ENCODE peak calls at places on chromosome 22, in eight cellular contexts. P, K, O, E, G, H, J and L are unnamed samples.

GRCh38 chr22:41347066-41347859 is 34.5 kb upstream of the TEF start:
- DNase-seq in P (no peak), K (no peak), O (no peak), E (no peak), G (peak; percentile 65), H (no peak), J (no peak), L (no peak)

GRCh38 chr22:25514436-25514835 is 50.0 kb upstream of the GRK3 start:
- DNase-seq in P (peak; percentile 2), K (no peak), O (no peak), E (no peak), G (no peak), H (no peak), J (no peak), L (peak; percentile 20)

GRCh38 chr22:47059701-47060161 is 297.3 kb downstream of the TBC1D22A start:
- DNase-seq in P (no peak), K (peak; percentile 63), O (no peak), E (no peak), G (no peak), H (no peak), J (no peak), L (no peak)

GRCh38 chr22:46449116-46449691 is 88.2 kb downstream of the CELSR1 start:
- DNase-seq in P (no peak), K (no peak), O (no peak), E (no peak), G (no peak), H (no peak), J (no peak), L (no peak)

GRCh38 chr22:50010676-50011446 is 1.7 kb downstream of the IL17REL start:
- DNase-seq in P (no peak), K (peak; percentile 82), O (no peak), E (no peak), G (no peak), H (no peak), J (no peak), L (no peak)

GRCh38 chr22:42901790-42902508 is 44.9 kb upstream of the ARFGAP3 start:
- DNase-seq in P (no peak), K (no peak), O (no peak), E (no peak), G (peak; percentile 74), H (no peak), J (no peak), L (no peak)

GRCh38 chr22:23524226-23524625 is 55.9 kb downstream of the IGLL1 start:
- DNase-seq in P (no peak), K (no peak), O (no peak), E (no peak), G (no peak), H (no peak), J (no peak), L (no peak)

GRCh38 chr22:25828422-25828821 is 86.4 kb downstream of the MYO18B start:
- DNase-seq in P (no peak), K (no peak), O (no peak), E (no peak), G (no peak), H (no peak), J (no peak), L (no peak)

GRCh38 chr22:26942301-26942927 is 285.0 kb downstream of the MIAT start:
- DNase-seq in P (no peak), K (no peak), O (no peak), E (no peak), G (no peak), H (no peak), J (no peak), L (no peak)

GRCh38 chr22:43334378-43334777 is 8.8 kb downstream of the SCUBE1 start:
- DNase-seq in P (no peak), K (no peak), O (no peak), E (no peak), G (no peak), H (no peak), J (no peak), L (no peak)

GRCh38 chr22:39098026-39098425 is 982 bp downstream of the APOBEC3H start:
- DNase-seq in P (peak; percentile 62), K (peak; percentile 62), O (no peak), E (no peak), G (no peak), H (no peak), J (no peak), L (peak; percentile 54)

GRCh38 chr22:20434773-20435172 is 2.9 kb downstream of the SCARF2 start:
- DNase-seq in P (no peak), K (no peak), O (no peak), E (no peak), G (no peak), H (no peak), J (no peak), L (no peak)

GRCh38 chr22:26433805-26434204 is 4.7 kb downstream of the ASPHD2 start:
- DNase-seq in P (no peak), K (no peak), O (no peak), E (no peak), G (no peak), H (no peak), J (no peak), L (no peak)

GRCh38 chr22:19886605-19887250 is 32.1 kb upstream of the GNB1L start:
- DNase-seq in P (no peak), K (no peak), O (no peak), E (no peak), G (peak; percentile 17), H (no peak), J (no peak), L (peak; percentile 70)

GRCh38 chr22:49997932-49998717 is 14.4 kb downstream of the IL17REL start:
- DNase-seq in P (no peak), K (peak; percentile 21), O (no peak), E (no peak), G (no peak), H (no peak), J (no peak), L (no peak)

GRCh38 chr22:43777204-43777671 is 34.9 kb downstream of the EFCAB6 start:
- DNase-seq in P (no peak), K (no peak), O (no peak), E (no peak), G (no peak), H (no peak), J (no peak), L (peak; percentile 53)

GRCh38 chr22:40560551-40560950 is 76.0 kb downstream of the MRTFA start:
- DNase-seq in P (no peak), K (no peak), O (no peak), E (no peak), G (no peak), H (no peak), J (no peak), L (no peak)

GRCh38 chr22:27107824-27108223 is 450.4 kb downstream of the MIAT start:
- DNase-seq in P (no peak), K (no peak), O (no peak), E (peak; percentile 30), G (peak; percentile 53), H (peak; percentile 70), J (no peak), L (peak; percentile 95)

GRCh38 chr22:27094633-27095308 is 437.4 kb downstream of the MIAT start:
- DNase-seq in P (no peak), K (no peak), O (no peak), E (no peak), G (peak; percentile 39), H (no peak), J (no peak), L (no peak)

GRCh38 chr22:22681221-22681739 is 36.9 kb downstream of the GGTLC2 start:
- DNase-seq in P (no peak), K (no peak), O (no peak), E (no peak), G (no peak), H (no peak), J (no peak), L (no peak)

GRCh38 chr22:23533328-23533762 is 46.7 kb downstream of the IGLL1 start:
- DNase-seq in P (peak; percentile 84), K (no peak), O (peak; percentile 74), E (peak; percentile 59), G (no peak), H (no peak), J (peak; percentile 53), L (peak; percentile 34)

GRCh38 chr22:46659059-46659790 is 39.0 kb downstream of the GRAMD4 start:
- DNase-seq in P (no peak), K (no peak), O (no peak), E (no peak), G (no peak), H (no peak), J (no peak), L (no peak)

GRCh38 chr22:39444247-39444800 is 12.5 kb upstream of the MGAT3 start:
- DNase-seq in P (no peak), K (no peak), O (no peak), E (no peak), G (no peak), H (no peak), J (no peak), L (no peak)

GRCh38 chr22:35547993-35548761 is 7.5 kb downstream of the RASD2 start:
- DNase-seq in P (no peak), K (no peak), O (no peak), E (no peak), G (no peak), H (no peak), J (no peak), L (no peak)
- TF ChIP-seq CTCF in P (peak; percentile 27), K (peak; percentile 6), O (peak; percentile 17), E (no peak), G (no peak), H (peak; percentile 31), J (peak; percentile 36), L (no peak)

GRCh38 chr22:37043828-37044538 is 7.6 kb upstream of the KCTD17 start:
- DNase-seq in P (peak; percentile 71), K (peak; percentile 91), O (peak; percentile 39), E (peak; percentile 77), G (peak; percentile 58), H (peak; percentile 47), J (no peak), L (peak; percentile 79)
- TF ChIP-seq CTCF in P (peak; percentile 64), K (peak; percentile 88), O (peak; percentile 70), E (peak; percentile 97), G (peak; percentile 77), H (peak; percentile 88), J (peak; percentile 20), L (peak; percentile 75)

GRCh38 chr22:45077826-45078334 is 68.1 kb upstream of the PHF21B start:
- DNase-seq in P (no peak), K (no peak), O (no peak), E (no peak), G (no peak), H (no peak), J (no peak), L (no peak)

GRCh38 chr22:45087802-45088201 is 75.9 kb upstream of the NUP50 start:
- DNase-seq in P (no peak), K (no peak), O (no peak), E (no peak), G (no peak), H (no peak), J (no peak), L (no peak)

GRCh38 chr22:45084400-45084920 is 74.7 kb upstream of the PHF21B start:
- DNase-seq in P (no peak), K (no peak), O (no peak), E (no peak), G (no peak), H (no peak), J (no peak), L (no peak)

GRCh38 chr22:45083659-45084305 is 74.0 kb upstream of the PHF21B start:
- DNase-seq in P (no peak), K (no peak), O (no peak), E (no peak), G (no peak), H (no peak), J (no peak), L (peak; percentile 63)

GRCh38 chr22:45082795-45083194 is 73.0 kb upstream of the PHF21B start:
- DNase-seq in P (no peak), K (no peak), O (peak; percentile 16), E (no peak), G (no peak), H (no peak), J (no peak), L (peak; percentile 16)
- TF ChIP-seq CTCF in P (peak; percentile 31), K (peak; percentile 24), O (peak; percentile 41), E (peak; percentile 51), G (peak; percentile 15), H (peak; percentile 33), J (peak; percentile 80), L (peak; percentile 40)

GRCh38 chr22:21624120-21624879 is 5.5 kb downstream of the YDJC start:
- DNase-seq in P (peak; percentile 37), K (no peak), O (peak; percentile 33), E (no peak), G (peak; percentile 52), H (no peak), J (no peak), L (peak; percentile 46)
- TF ChIP-seq CTCF in P (peak; percentile 65), K (peak; percentile 51), O (peak; percentile 55), E (peak; percentile 64), G (peak; percentile 38), H (peak; percentile 84), J (peak; percentile 66), L (peak; percentile 59)